ENCODE peak calls at places on chromosomes 4 and X, in ten cellular contexts. O, R, L, N, P, X, Y, G, H and B are unnamed samples.
A peak's percentile ranks its signal among the peaks of the same experiment; 100 is the strongest.

GRCh38 chr4:104986306-104986705 is 160.4 kb upstream of the TET2 start:
- DNase-seq in H (no peak), L (no peak), X (no peak), G (no peak), O (no peak), N (no peak), P (no peak), Y (no peak), R (no peak), B (no peak)

GRCh38 chr4:19438228-19438627 is 813.5 kb upstream of the SLIT2 start:
- DNase-seq in O (no peak), P (no peak), H (no peak), L (no peak), Y (no peak), G (no peak), R (no peak), X (no peak), N (no peak), B (no peak)

GRCh38 chrX:15384304-15384703 is at the start of gene VEGFD:
- DNase-seq in X (no peak), O (no peak), Y (no peak), R (no peak), P (no peak), L (no peak), G (no peak), H (no peak), N (no peak), B (peak; percentile 14)

GRCh38 chr4:3945511-3946290 is 179.5 kb downstream of the ADRA2C start:
- DNase-seq in P (no peak), H (no peak), L (no peak), R (no peak), O (no peak), X (no peak), Y (no peak), G (no peak), N (no peak), B (no peak)

GRCh38 chr4:127809173-127809800 is 27.2 kb downstream of the HSPA4L start:
- DNase-seq in X (no peak), H (peak; percentile 7), Y (no peak), N (no peak), G (no peak), L (no peak), R (no peak), P (no peak), O (no peak), B (no peak)

GRCh38 chrX:23861215-23861896 is 46.4 kb downstream of the APOO start:
- DNase-seq in H (peak; percentile 27), N (no peak), Y (no peak), P (no peak), G (no peak), O (no peak), X (no peak), L (no peak), R (no peak), B (no peak)

GRCh38 chrX:122878269-122878668 is 305.8 kb upstream of the GRIA3 start:
- DNase-seq in X (no peak), O (no peak), G (no peak), N (no peak), H (no peak), L (no peak), Y (no peak), R (no peak), P (no peak), B (no peak)

GRCh38 chr4:99410075-99410474 is 25.1 kb downstream of the ADH7 start:
- DNase-seq in Y (no peak), O (no peak), R (no peak), G (no peak), L (no peak), N (no peak), H (no peak), X (no peak), P (no peak), B (no peak)